ENCODE peak calls at places on chromosomes 13 and 19, in eight cellular contexts. One of them, this sample, is unnamed.

GRCh38 chr13:44819245-44819644 is 170.0 kb downstream of the NUFIP1 start:
- DNase-seq in breast epithelium: no peak
- DNase-seq in NB4: peak
- DNase-seq in GM12891: no peak
- DNase-seq in lower leg skin: no peak
- DNase-seq in stomach: no peak
- DNase-seq in K562: no peak
- DNase-seq in uterus: no peak
- DNase-seq in this sample: no peak

GRCh38 chr13:35714588-35714987 is 238.1 kb upstream of the MAB21L1 start:
- DNase-seq in uterus: no peak
- DNase-seq in NB4: no peak
- DNase-seq in stomach: no peak
- DNase-seq in K562: no peak
- DNase-seq in GM12891: no peak
- DNase-seq in lower leg skin: no peak
- DNase-seq in breast epithelium: no peak
- DNase-seq in this sample: no peak

GRCh38 chr19:10295305-10295846 is 5.6 kb downstream of the ICAM5 start:
- DNase-seq in lower leg skin: no peak
- DNase-seq in stomach: peak
- DNase-seq in K562: peak
- DNase-seq in NB4: no peak
- DNase-seq in uterus: no peak
- DNase-seq in breast epithelium: no peak
- DNase-seq in GM12891: peak
- DNase-seq in this sample: no peak

GRCh38 chr13:76349700-76350099 is 536.5 kb downstream of the KCTD12 start:
- DNase-seq in breast epithelium: no peak
- DNase-seq in uterus: no peak
- DNase-seq in stomach: no peak
- DNase-seq in K562: no peak
- DNase-seq in lower leg skin: no peak
- DNase-seq in NB4: no peak
- DNase-seq in GM12891: no peak
- DNase-seq in this sample: no peak

GRCh38 chr19:50795665-50796073 is 5.5 kb downstream of the ACP4 start:
- DNase-seq in K562: no peak
- DNase-seq in uterus: no peak
- DNase-seq in lower leg skin: no peak
- DNase-seq in NB4: peak
- DNase-seq in breast epithelium: no peak
- DNase-seq in GM12891: no peak
- DNase-seq in stomach: no peak
- DNase-seq in this sample: no peak

GRCh38 chr19:44582581-44583265 is 30.6 kb upstream of the IGSF23 start:
- DNase-seq in lower leg skin: no peak
- DNase-seq in NB4: peak
- DNase-seq in GM12891: no peak
- DNase-seq in stomach: no peak
- DNase-seq in breast epithelium: no peak
- DNase-seq in uterus: no peak
- DNase-seq in K562: peak
- DNase-seq in this sample: no peak

GRCh38 chr13:98528663-98529064 is 48.2 kb downstream of the STK24 start:
- DNase-seq in stomach: no peak
- DNase-seq in lower leg skin: no peak
- DNase-seq in breast epithelium: no peak
- DNase-seq in uterus: no peak
- DNase-seq in K562: no peak
- DNase-seq in NB4: no peak
- DNase-seq in GM12891: no peak
- DNase-seq in this sample: no peak

GRCh38 chr13:24625870-24626419 is 54.3 kb upstream of the ATP12A start:
- DNase-seq in uterus: no peak
- DNase-seq in NB4: peak
- DNase-seq in stomach: peak
- DNase-seq in breast epithelium: no peak
- DNase-seq in GM12891: peak
- DNase-seq in K562: no peak
- DNase-seq in lower leg skin: no peak
- DNase-seq in this sample: no peak

GRCh38 chr19:20365146-20365545 is 198.1 kb downstream of the ZNF486 start:
- DNase-seq in uterus: peak
- DNase-seq in stomach: no peak
- DNase-seq in K562: no peak
- DNase-seq in NB4: no peak
- DNase-seq in lower leg skin: no peak
- DNase-seq in breast epithelium: no peak
- DNase-seq in GM12891: no peak
- DNase-seq in this sample: no peak

GRCh38 chr13:48896312-48896711 is 79.4 kb upstream of the FNDC3A start:
- DNase-seq in stomach: no peak
- DNase-seq in uterus: no peak
- DNase-seq in breast epithelium: no peak
- DNase-seq in lower leg skin: no peak
- DNase-seq in NB4: peak
- DNase-seq in GM12891: no peak
- DNase-seq in K562: no peak
- DNase-seq in this sample: no peak

GRCh38 chr13:112144616-112145220 is 77.8 kb downstream of the SOX1 start:
- DNase-seq in stomach: no peak
- DNase-seq in GM12891: no peak
- DNase-seq in uterus: no peak
- DNase-seq in lower leg skin: no peak
- DNase-seq in breast epithelium: peak
- DNase-seq in NB4: no peak
- DNase-seq in K562: no peak
- DNase-seq in this sample: no peak

GRCh38 chr13:40770609-40770933 is 419 bp downstream of the MRPS31 start:
- DNase-seq in stomach: no peak
- DNase-seq in breast epithelium: no peak
- DNase-seq in GM12891: no peak
- DNase-seq in K562: no peak
- DNase-seq in NB4: no peak
- DNase-seq in uterus: no peak
- DNase-seq in lower leg skin: no peak
- DNase-seq in this sample: no peak

GRCh38 chr13:30354481-30355404 is 47.4 kb upstream of the KATNAL1 start:
- DNase-seq in K562: no peak
- DNase-seq in GM12891: no peak
- DNase-seq in breast epithelium: no peak
- DNase-seq in NB4: no peak
- DNase-seq in stomach: no peak
- DNase-seq in lower leg skin: no peak
- DNase-seq in uterus: no peak
- DNase-seq in this sample: no peak
- TF ChIP-seq POLR2A in K562: no peak
- TF ChIP-seq POLR2A in GM12891: no peak
- TF ChIP-seq POLR2A in breast epithelium: no peak
- TF ChIP-seq POLR2A in NB4: no peak
- TF ChIP-seq POLR2A in stomach: no peak
- TF ChIP-seq POLR2A in lower leg skin: no peak
- TF ChIP-seq POLR2A in uterus: no peak
- TF ChIP-seq POLR2A in this sample: no peak

DNA sequence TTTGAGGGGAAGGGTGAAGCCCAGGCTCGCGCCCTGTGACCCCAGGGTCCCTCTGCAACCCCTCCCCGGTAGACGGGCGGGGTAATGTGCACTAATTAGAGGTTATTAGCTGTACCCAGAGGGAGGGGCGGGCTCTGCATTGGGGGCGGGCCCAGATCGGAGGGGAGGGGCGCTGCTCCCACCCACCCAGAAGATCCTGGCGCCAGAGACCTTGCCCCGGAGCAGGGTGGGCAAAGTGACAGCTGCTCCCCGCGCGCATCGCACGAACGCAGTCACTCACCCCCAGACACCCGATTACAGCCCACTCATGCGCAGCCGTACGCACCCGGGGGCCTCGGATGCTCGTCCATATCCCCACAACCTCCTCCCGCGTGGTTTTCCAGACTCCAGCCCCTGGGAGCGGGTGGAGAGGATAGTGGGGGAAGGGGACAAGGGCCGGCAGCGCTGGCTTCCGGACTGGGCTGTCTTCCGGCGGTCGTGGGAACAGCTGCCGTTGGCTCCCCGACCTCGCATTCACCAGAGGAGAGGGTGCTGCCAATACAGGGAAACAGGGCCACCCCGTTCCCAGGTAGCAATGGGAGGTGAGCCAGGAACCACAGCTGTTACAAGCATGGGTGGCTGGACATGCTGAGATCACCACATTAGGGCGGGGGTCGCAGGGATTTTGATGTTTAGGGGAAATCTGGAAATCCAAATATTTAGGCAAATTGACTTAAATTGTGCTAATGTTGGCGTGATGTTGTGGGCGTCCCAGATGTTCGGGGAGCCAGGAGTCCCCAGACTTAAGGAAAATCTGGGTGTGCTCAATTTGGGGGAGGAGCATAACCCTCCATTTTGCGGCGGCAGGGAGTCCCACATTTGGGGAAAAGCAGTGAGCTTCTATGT is 2.9 kb upstream of the HOOK2 start:
- DNase-seq in K562: no peak
- DNase-seq in NB4: peak
- DNase-seq in GM12891: no peak
- DNase-seq in breast epithelium: peak
- DNase-seq in uterus: peak
- DNase-seq in lower leg skin: peak
- DNase-seq in stomach: peak
- DNase-seq in this sample: no peak
- TF ChIP-seq POLR2A in K562: peak
- TF ChIP-seq POLR2A in NB4: peak
- TF ChIP-seq POLR2A in GM12891: peak
- TF ChIP-seq POLR2A in breast epithelium: no peak
- TF ChIP-seq POLR2A in uterus: peak
- TF ChIP-seq POLR2A in lower leg skin: no peak
- TF ChIP-seq POLR2A in stomach: peak
- TF ChIP-seq POLR2A in this sample: peak

DNA sequence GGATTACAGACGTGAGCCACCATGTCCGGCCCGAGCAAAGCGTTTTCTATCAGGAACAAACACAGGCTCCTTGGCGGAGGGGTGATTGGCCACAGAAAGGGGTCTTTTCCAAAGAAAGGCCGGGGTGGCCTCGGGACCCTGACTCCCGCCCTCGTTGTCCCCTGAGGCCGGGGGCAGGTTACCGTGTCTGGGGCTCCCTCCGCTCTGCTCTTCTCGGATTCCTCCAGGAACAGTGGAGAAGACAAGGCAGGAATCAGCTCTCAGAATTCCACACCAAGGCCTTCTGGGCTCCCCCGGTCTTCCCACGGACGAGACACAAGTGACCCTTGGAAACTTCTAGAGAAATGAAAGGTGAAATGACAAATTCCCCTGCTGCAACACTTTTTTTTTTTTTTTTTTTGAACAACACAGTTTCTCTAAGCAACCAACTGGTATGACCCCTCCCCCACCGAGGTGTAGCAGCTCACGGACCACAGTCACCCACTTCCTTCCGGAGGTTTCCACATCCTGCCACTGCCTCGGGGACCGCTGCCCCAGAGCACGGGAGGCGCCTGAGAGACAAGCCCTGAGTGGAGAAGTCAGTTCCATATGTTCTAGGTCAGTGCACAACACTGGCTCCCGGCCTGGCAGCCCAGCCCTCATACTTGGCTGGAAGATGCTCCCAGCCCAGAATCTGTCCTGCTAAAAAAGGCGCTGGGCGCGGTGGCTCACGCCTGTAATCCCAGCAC is 11.0 kb downstream of the MOB3A start:
- DNase-seq in stomach: peak
- DNase-seq in GM12891: peak
- DNase-seq in NB4: peak
- DNase-seq in uterus: no peak
- DNase-seq in lower leg skin: peak
- DNase-seq in K562: no peak
- DNase-seq in breast epithelium: no peak
- DNase-seq in this sample: peak
- TF ChIP-seq POLR2A in stomach: no peak
- TF ChIP-seq POLR2A in GM12891: peak
- TF ChIP-seq POLR2A in NB4: peak
- TF ChIP-seq POLR2A in uterus: no peak
- TF ChIP-seq POLR2A in lower leg skin: no peak
- TF ChIP-seq POLR2A in K562: no peak
- TF ChIP-seq POLR2A in breast epithelium: no peak
- TF ChIP-seq POLR2A in this sample: no peak

GRCh38 chr13:31045621-31046081 is 113.2 kb downstream of the TEX26 start:
- DNase-seq in breast epithelium: peak
- DNase-seq in NB4: peak
- DNase-seq in lower leg skin: peak
- DNase-seq in K562: peak
- DNase-seq in GM12891: no peak
- DNase-seq in stomach: peak
- DNase-seq in uterus: peak
- DNase-seq in this sample: no peak

GRCh38 chr13:31042501-31043165 is 110.2 kb downstream of the TEX26 start:
- DNase-seq in stomach: no peak
- DNase-seq in K562: no peak
- DNase-seq in lower leg skin: no peak
- DNase-seq in GM12891: no peak
- DNase-seq in uterus: no peak
- DNase-seq in breast epithelium: no peak
- DNase-seq in NB4: no peak
- DNase-seq in this sample: no peak

GRCh38 chr13:31044658-31045620 is 112.5 kb downstream of the TEX26 start:
- DNase-seq in K562: no peak
- DNase-seq in stomach: no peak
- DNase-seq in GM12891: no peak
- DNase-seq in breast epithelium: no peak
- DNase-seq in NB4: no peak
- DNase-seq in uterus: no peak
- DNase-seq in lower leg skin: no peak
- DNase-seq in this sample: no peak

GRCh38 chr13:31042084-31042483 is 109.6 kb downstream of the TEX26 start:
- DNase-seq in stomach: no peak
- DNase-seq in K562: no peak
- DNase-seq in GM12891: no peak
- DNase-seq in uterus: no peak
- DNase-seq in breast epithelium: no peak
- DNase-seq in NB4: no peak
- DNase-seq in lower leg skin: no peak
- DNase-seq in this sample: no peak

DNA sequence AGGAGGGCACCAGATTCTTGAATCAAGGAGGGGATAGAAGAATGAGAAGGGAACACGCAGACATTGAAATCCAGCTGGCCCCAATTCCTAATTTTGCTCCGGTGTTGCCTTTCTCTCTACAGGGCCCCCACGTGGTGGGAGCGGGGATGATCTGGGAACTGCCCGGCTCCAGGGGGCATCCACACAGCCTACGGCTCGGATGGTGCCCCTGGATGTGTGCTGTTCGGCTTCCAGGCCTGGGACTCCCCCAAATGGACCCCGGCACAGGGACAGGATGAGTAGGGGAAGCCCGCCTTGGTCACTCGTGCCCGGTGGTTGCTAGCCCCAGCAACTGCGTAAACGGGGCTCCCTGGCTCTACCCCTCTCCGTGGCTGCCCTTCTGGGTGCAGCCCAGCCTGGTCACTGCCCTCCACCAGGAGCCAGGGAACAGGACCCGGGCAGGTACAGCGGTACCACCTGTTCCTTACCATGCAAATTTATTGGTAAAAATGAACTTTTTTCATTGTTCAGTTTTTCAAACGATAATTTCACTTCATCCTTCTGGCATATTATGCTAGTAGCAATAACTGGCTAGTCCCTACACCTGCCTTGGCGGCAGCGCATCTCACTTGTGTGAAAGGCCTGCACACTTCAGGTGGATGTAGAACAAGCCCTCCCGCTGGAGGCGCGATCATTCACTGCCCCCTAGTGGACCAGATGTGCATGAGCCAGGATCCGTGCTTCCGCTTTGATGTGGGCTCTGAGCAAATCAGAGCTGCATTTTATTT is 111.6 kb downstream of the TEX26 start:
- DNase-seq in breast epithelium: peak
- DNase-seq in uterus: peak
- DNase-seq in K562: peak
- DNase-seq in GM12891: peak
- DNase-seq in stomach: peak
- DNase-seq in lower leg skin: peak
- DNase-seq in NB4: peak
- DNase-seq in this sample: peak
- TF ChIP-seq POLR2A in breast epithelium: no peak
- TF ChIP-seq POLR2A in uterus: no peak
- TF ChIP-seq POLR2A in K562: no peak
- TF ChIP-seq POLR2A in GM12891: no peak
- TF ChIP-seq POLR2A in stomach: no peak
- TF ChIP-seq POLR2A in lower leg skin: no peak
- TF ChIP-seq POLR2A in NB4: no peak
- TF ChIP-seq POLR2A in this sample: no peak

This sample was measured in esophagus squamous epithelium.